ENCODE peak calls at places on chromosomes 3 and 15, in five cellular contexts. B is SHP77, U is kidney tubule cell, P is GM20000, G is AML-193. T is an unnamed sample.
A peak's percentile ranks its signal among the peaks of the same experiment; 100 is the strongest.

GRCh38 chr3:149906036-149906435 is 64.7 kb downstream of the PFN2 start:
- DNase-seq in B (no peak), U (no peak), P (no peak), G (no peak), T (no peak)

GRCh38 chr3:164723396-164723795 is 354.9 kb downstream of the SI start:
- DNase-seq in B (no peak), U (no peak), P (no peak), G (no peak), T (no peak)

GRCh38 chr3:46987485-46988401 is 8.3 kb downstream of the NBEAL2 start:
- DNase-seq in B (no peak), U (no peak), P (peak; percentile 89), G (peak; percentile 92), T (no peak)

GRCh38 chr3:65636326-65636725 is 402.4 kb downstream of the MAGI1 start:
- DNase-seq in B (peak; percentile 30), U (no peak), P (no peak), G (no peak), T (no peak)

GRCh38 chr3:157529751-157530150 is 26.5 kb upstream of the VEPH1 start:
- DNase-seq in B (no peak), U (no peak), P (no peak), G (no peak), T (no peak)

GRCh38 chr15:59925123-59925522 is 79.0 kb upstream of the FOXB1 start:
- DNase-seq in B (no peak), U (no peak), P (no peak), G (no peak), T (no peak)

GRCh38 chr15:100060276-100060926 is 281.4 kb downstream of the ADAMTS17 start:
- DNase-seq in B (no peak), U (peak; percentile 79), P (no peak), G (no peak), T (no peak)

GRCh38 chr3:43866529-43867353 is 176.0 kb downstream of the ABHD5 start:
- DNase-seq in B (no peak), U (peak; percentile 100), P (no peak), G (no peak), T (no peak)

GRCh38 chr3:124680521-124680920 is 49.7 kb upstream of the UMPS start:
- DNase-seq in B (no peak), U (no peak), P (no peak), G (no peak), T (no peak)

GRCh38 chr15:25783607-25784131 is 79.5 kb downstream of the ATP10A start:
- DNase-seq in B (no peak), U (peak; percentile 28), P (no peak), G (no peak), T (no peak)

GRCh38 chr3:185065059-185065458 is 87.8 kb downstream of the C3orf70 start:
- DNase-seq in B (no peak), U (no peak), P (no peak), G (no peak), T (no peak)

GRCh38 chr15:90660195-90660995 is 56.8 kb upstream of the BLM start:
- DNase-seq in B (no peak), U (peak; percentile 83), P (peak; percentile 80), G (peak; percentile 84), T (no peak)

GRCh38 chr3:126029241-126029640 is 54.7 kb downstream of the SLC41A3 start:
- DNase-seq in B (no peak), U (no peak), P (no peak), G (no peak), T (no peak)

GRCh38 chr15:49382394-49382793 is 40.6 kb upstream of the FGF7 start:
- DNase-seq in B (no peak), U (no peak), P (no peak), G (no peak), T (no peak)

GRCh38 chr3:128845695-128846491 is 33.5 kb upstream of the ACAD9 start:
- DNase-seq in B (peak; percentile 74), U (peak; percentile 71), P (peak; percentile 87), G (peak; percentile 94), T (peak; percentile 88)

GRCh38 chr3:14725015-14725431 is 50.1 kb downstream of the C3orf20 start:
- DNase-seq in B (no peak), U (peak; percentile 3), P (no peak), G (no peak), T (no peak)

GRCh38 chr15:64045774-64046346 is 425 bp downstream of the DAPK2 start:
- DNase-seq in B (no peak), U (no peak), P (peak; percentile 43), G (no peak), T (peak; percentile 38)

GRCh38 chr3:136639069-136639468 is 113.1 kb downstream of the STAG1 start:
- DNase-seq in B (no peak), U (no peak), P (no peak), G (no peak), T (no peak)

GRCh38 chr3:66138336-66139234 is 82.2 kb upstream of the SLC25A26 start:
- DNase-seq in B (peak; percentile 51), U (peak; percentile 71), P (peak; percentile 49), G (peak; percentile 13), T (peak; percentile 12)

GRCh38 chr3:11238880-11239279 is 33.3 kb upstream of the ATG7 start:
- DNase-seq in B (no peak), U (peak; percentile 87), P (no peak), G (no peak), T (no peak)

GRCh38 chr3:126522363-126522788 is 1.6 kb upstream of the CHST13 start:
- DNase-seq in B (peak; percentile 6), U (peak; percentile 48), P (peak; percentile 85), G (peak; percentile 38), T (peak; percentile 92)

GRCh38 chr3:134231131-134231530 is 19.5 kb downstream of the RYK start:
- DNase-seq in B (no peak), U (no peak), P (no peak), G (no peak), T (no peak)

GRCh38 chr3:135927170-135927569 is 38.4 kb upstream of the PPP2R3A start:
- DNase-seq in B (no peak), U (peak; percentile 51), P (no peak), G (no peak), T (no peak)

GRCh38 chr3:184339016-184339415 is 1.6 kb downstream of the FAM131A start:
- DNase-seq in B (peak; percentile 6), U (no peak), P (no peak), G (no peak), T (no peak)

T was measured in HuH-7.5.